ENCODE peak calls at places on chromosomes 5 and 9, in ten cellular contexts. A is BE2C; T is GM23338; M is fibroblast of mammary gland; K is type B pancreatic cell; O is B cell; P is CD8-positive, alpha-beta T cell; B is A549; D is coronary artery; L is Calu3. G is an unnamed sample.

GRCh38 chr9:101465330-101465915 is 29.8 kb upstream of the ALDOB start:
- DNase-seq in T (peak; percentile 79), A (peak; percentile 73), P (no peak), K (no peak), D (no peak), M (peak; percentile 80), O (no peak), B (peak; percentile 77), L (peak; percentile 53), G (no peak)

GRCh38 chr5:69493235-69493925 is 790 bp downstream of the OCLN start:
- DNase-seq in A (peak; percentile 14), M (peak; percentile 16), K (peak; percentile 69), P (no peak), O (no peak), B (peak; percentile 51), T (peak; percentile 63), L (peak; percentile 56), D (no peak), G (no peak)

GRCh38 chr5:125485003-125485641 is 738.7 kb upstream of the ZNF608 start:
- DNase-seq in P (no peak), T (peak; percentile 21), D (no peak), B (peak; percentile 71), A (peak; percentile 74), O (no peak), M (peak; percentile 100), L (peak; percentile 56), K (no peak), G (no peak)

GRCh38 chr9:14331120-14331519 is 17.2 kb upstream of the NFIB start:
- DNase-seq in P (no peak), L (no peak), O (no peak), D (no peak), A (no peak), M (no peak), T (no peak), K (no peak), B (no peak), G (no peak)

GRCh38 chr9:93654351-93654961 is 78.1 kb downstream of the PHF2 start:
- DNase-seq in K (no peak), B (no peak), T (no peak), D (peak; percentile 28), L (no peak), O (no peak), P (no peak), M (no peak), A (peak; percentile 3), G (peak; percentile 43)

GRCh38 chr5:111513175-111513520 is 813 bp upstream of the STARD4 start:
- DNase-seq in K (no peak), O (no peak), L (no peak), B (no peak), M (no peak), A (no peak), T (peak; percentile 17), P (no peak), D (no peak), G (no peak)

GRCh38 chr9:87283585-87283984 is 214.1 kb upstream of the DAPK1 start:
- DNase-seq in A (no peak), T (no peak), K (no peak), P (no peak), B (no peak), M (no peak), L (no peak), D (no peak), O (no peak), G (no peak)

GRCh38 chr5:139768802-139769465 is 26.7 kb upstream of the PSD2 start:
- DNase-seq in A (no peak), D (no peak), M (no peak), T (no peak), B (no peak), L (no peak), K (no peak), O (no peak), P (no peak), G (no peak)

GRCh38 chr5:123157797-123158528 is 68.9 kb downstream of the PRDM6 start:
- DNase-seq in L (no peak), D (no peak), O (no peak), M (peak; percentile 84), T (no peak), P (no peak), B (no peak), A (no peak), K (no peak), G (no peak)

GRCh38 chr9:121895274-121895835 is 197.8 kb downstream of the TTLL11 start:
- DNase-seq in O (no peak), L (no peak), D (no peak), A (no peak), T (no peak), B (peak; percentile 14), P (no peak), K (no peak), M (no peak), G (no peak)

GRCh38 chr9:130237763-130238524 is 27.6 kb upstream of the HMCN2 start:
- DNase-seq in L (no peak), A (no peak), M (no peak), K (no peak), D (no peak), T (peak; percentile 17), P (no peak), O (no peak), B (no peak), G (no peak)

GRCh38 chr5:5644249-5644648 is 221.8 kb downstream of the ICE1 start:
- DNase-seq in M (no peak), L (no peak), B (no peak), O (no peak), A (no peak), P (no peak), K (no peak), D (no peak), T (peak; percentile 6), G (no peak)

GRCh38 chr5:180304431-180305375 is 12.8 kb upstream of the MAPK9 start:
- DNase-seq in L (no peak), M (no peak), O (no peak), D (peak; percentile 60), T (no peak), A (peak; percentile 49), P (no peak), K (no peak), B (no peak), G (no peak)

GRCh38 chr9:93184439-93185221 is 691 bp downstream of the WNK2 start:
- DNase-seq in L (peak; percentile 34), K (no peak), P (no peak), O (no peak), M (no peak), B (no peak), D (no peak), T (peak; percentile 57), A (no peak), G (no peak)

GRCh38 chr5:75720882-75721281 is 3.6 kb upstream of the POC5 start:
- DNase-seq in T (no peak), O (no peak), P (no peak), A (no peak), M (no peak), D (no peak), K (no peak), L (no peak), B (no peak), G (no peak)

GRCh38 chr5:36820900-36821299 is 55.7 kb upstream of the NIPBL start:
- DNase-seq in A (no peak), P (no peak), T (no peak), L (no peak), B (peak; percentile 40), O (no peak), K (no peak), M (no peak), D (no peak), G (no peak)

DNA sequence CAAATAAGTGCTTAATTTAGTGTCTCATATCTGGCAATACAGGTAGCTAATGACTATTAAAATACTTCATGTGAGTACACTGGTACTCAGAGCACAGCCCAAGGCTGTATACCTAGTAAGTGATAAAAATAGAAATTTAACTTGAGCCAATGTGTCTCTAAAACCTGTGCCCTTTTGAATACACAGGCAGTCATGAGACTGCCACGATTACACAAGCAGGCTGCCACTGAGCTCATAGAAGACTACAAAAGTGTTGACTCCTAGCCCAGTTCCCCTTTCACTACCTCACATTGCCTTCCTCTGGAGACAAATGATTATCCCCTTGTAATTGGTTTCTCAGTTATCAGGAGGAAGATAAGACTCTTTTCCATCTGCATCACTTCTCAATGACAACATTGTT is 66.3 kb upstream of the PAPPA start:
- DNase-seq in A (no peak), B (peak; percentile 71), D (no peak), K (no peak), T (no peak), L (no peak), O (no peak), M (peak; percentile 89), P (no peak), G (peak; percentile 46)
- TF ChIP-seq CTCF in A (no peak), B (no peak), D (no peak), K (no peak), T (no peak), L (no peak), O (no peak), M (no peak), P (no peak), G (no peak)

GRCh38 chr9:136115206-136115605 is 3.5 kb downstream of the TMEM250 start:
- DNase-seq in B (no peak), P (no peak), M (no peak), O (no peak), T (no peak), D (no peak), K (no peak), A (no peak), L (no peak), G (no peak)
- TF ChIP-seq CTCF in B (no peak), P (no peak), M (no peak), O (no peak), T (no peak), D (no peak), K (no peak), A (no peak), L (no peak), G (no peak)

DNA sequence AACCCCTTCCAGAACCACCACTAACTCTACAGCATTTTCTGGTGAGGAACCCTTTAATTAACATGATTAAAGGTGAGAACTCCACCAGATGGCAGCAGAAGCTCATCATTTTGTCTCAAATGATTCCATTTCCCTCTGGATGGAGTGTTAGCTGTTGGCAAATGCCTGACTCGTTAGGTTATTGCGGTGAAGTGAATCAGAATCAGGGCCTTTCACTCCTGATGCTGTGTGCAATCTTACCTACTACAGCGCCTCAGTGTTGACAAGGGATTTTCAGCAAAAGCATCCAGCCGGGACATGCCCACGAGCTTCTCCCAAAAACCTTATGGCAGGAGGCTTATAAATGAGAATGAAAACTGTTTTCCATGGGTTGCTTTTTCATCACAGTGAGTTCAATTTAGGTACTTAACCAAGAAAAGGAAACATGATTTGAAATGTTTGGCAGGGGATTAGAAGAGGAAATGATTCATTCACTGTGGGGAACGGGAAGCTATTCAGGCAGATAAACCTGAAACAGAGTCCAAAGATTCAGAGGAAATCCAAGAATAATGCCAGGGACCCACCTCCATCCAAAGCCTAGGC is 48.0 kb upstream of the CAST start:
- DNase-seq in B (peak; percentile 86), M (peak; percentile 96), A (peak; percentile 62), K (no peak), D (no peak), L (peak; percentile 73), P (peak; percentile 41), T (peak; percentile 87), O (peak; percentile 49), G (peak; percentile 84)
- TF ChIP-seq CTCF in B (peak; percentile 94), M (peak; percentile 51), A (peak; percentile 60), K (peak; percentile 80), D (no peak), L (peak; percentile 68), P (peak; percentile 64), T (peak; percentile 65), O (peak; percentile 75), G (peak; percentile 47)

DNA sequence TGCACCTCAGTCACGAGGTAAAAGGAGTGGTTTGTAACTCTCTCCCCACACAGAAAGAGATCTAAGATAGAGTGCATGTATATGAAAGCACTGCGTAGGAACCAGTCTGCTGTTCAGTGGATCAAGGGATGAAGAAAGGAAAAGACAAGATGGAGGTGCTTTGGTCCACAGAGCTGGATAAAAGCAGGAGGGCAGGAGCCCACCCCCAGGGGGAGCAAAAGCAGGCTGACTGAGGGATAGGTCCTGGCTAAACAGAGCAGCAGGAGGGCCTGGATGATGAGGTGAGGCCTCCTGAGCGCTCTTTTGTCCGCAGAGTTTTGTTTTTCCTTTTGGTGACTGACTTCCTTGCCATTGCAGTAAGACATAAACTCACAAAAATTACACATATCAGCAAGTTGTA is 293.5 kb upstream of the C9orf72 start:
- DNase-seq in P (no peak), K (no peak), B (no peak), O (no peak), L (no peak), T (peak; percentile 17), A (peak; percentile 26), M (no peak), D (no peak), G (no peak)
- TF ChIP-seq CTCF in P (no peak), K (no peak), B (no peak), O (no peak), L (no peak), T (peak; percentile 31), A (peak; percentile 18), M (no peak), D (no peak), G (no peak)

G was measured in Peyer's patch.